ENCODE peak calls at places on chromosomes 16 and 17, in seven cellular contexts. E, B, V, N, Y, S and T are unnamed samples.

GRCh38 chr17:55722742-55723487 is at the start of gene TMEM100:
- DNase-seq in E (no peak), B (no peak), V (no peak), N (peak), Y (no peak), S (no peak), T (no peak)

GRCh38 chr17:13102477-13102876 is 84.7 kb upstream of the ELAC2 start:
- DNase-seq in E (no peak), B (no peak), V (no peak), N (no peak), Y (no peak), S (no peak), T (no peak)

GRCh38 chr17:69609495-69610315 is 195.2 kb downstream of the MAP2K6 start:
- DNase-seq in E (no peak), B (no peak), V (no peak), N (peak), Y (no peak), S (peak), T (no peak)

GRCh38 chr17:42104264-42104663 is 6.0 kb upstream of the ZNF385C start:
- DNase-seq in E (no peak), B (no peak), V (no peak), N (no peak), Y (no peak), S (no peak), T (no peak)

GRCh38 chr17:10161392-10161791 is 37.0 kb downstream of the GAS7 start:
- DNase-seq in E (no peak), B (no peak), V (no peak), N (no peak), Y (no peak), S (no peak), T (no peak)

GRCh38 chr16:14337303-14338191 is 266.4 kb downstream of the MRTFB start:
- DNase-seq in E (no peak), B (no peak), V (no peak), N (peak), Y (no peak), S (no peak), T (no peak)

GRCh38 chr17:40809721-40810421 is 10.1 kb upstream of the KRT28 start:
- DNase-seq in E (no peak), B (no peak), V (no peak), N (peak), Y (no peak), S (no peak), T (no peak)

GRCh38 chr16:52069866-52070265 is 477.1 kb downstream of the TOX3 start:
- DNase-seq in E (no peak), B (no peak), V (no peak), N (peak), Y (peak), S (peak), T (no peak)

GRCh38 chr17:79976451-79976850 is 59.2 kb downstream of the TBC1D16 start:
- DNase-seq in E (no peak), B (no peak), V (no peak), N (no peak), Y (no peak), S (no peak), T (no peak)

GRCh38 chr17:40179923-40180659 is 2.8 kb downstream of the RAPGEFL1 start:
- DNase-seq in E (no peak), B (no peak), V (no peak), N (peak), Y (no peak), S (no peak), T (no peak)

GRCh38 chr17:17505151-17505550 is 9.0 kb upstream of the RASD1 start:
- DNase-seq in E (no peak), B (no peak), V (no peak), N (no peak), Y (no peak), S (no peak), T (no peak)

GRCh38 chr16:86292942-86293341 is 217.4 kb upstream of the FOXF1 start:
- DNase-seq in E (no peak), B (no peak), V (no peak), N (no peak), Y (no peak), S (no peak), T (no peak)

GRCh38 chr16:67013238-67013822 is 15.6 kb upstream of the CBFB start:
- DNase-seq in E (no peak), B (no peak), V (no peak), N (no peak), Y (peak), S (no peak), T (no peak)

GRCh38 chr17:63675607-63676539 is 24.1 kb downstream of the LIMD2 start:
- DNase-seq in E (no peak), B (no peak), V (no peak), N (peak), Y (peak), S (no peak), T (no peak)

GRCh38 chr16:65120811-65121721 is 797 bp downstream of the CDH11 start:
- DNase-seq in E (no peak), B (no peak), V (no peak), N (peak), Y (no peak), S (peak), T (no peak)

GRCh38 chr16:20846030-20846429 is 39.7 kb downstream of the REXO5 start:
- DNase-seq in E (no peak), B (no peak), V (no peak), N (no peak), Y (no peak), S (no peak), T (no peak)

GRCh38 chr17:78144146-78144719 is 2.0 kb upstream of the C17orf99 start:
- DNase-seq in E (no peak), B (peak), V (no peak), N (peak), Y (peak), S (no peak), T (no peak)

GRCh38 chr17:61302911-61303310 is 96.7 kb upstream of the TBX2 start:
- DNase-seq in E (no peak), B (no peak), V (no peak), N (no peak), Y (no peak), S (no peak), T (no peak)

GRCh38 chr16:23595246-23595950 is 718 bp downstream of the NDUFAB1 start:
- DNase-seq in E (no peak), B (no peak), V (no peak), N (no peak), Y (no peak), S (no peak), T (no peak)

GRCh38 chr17:79874329-79874981 is 35.2 kb upstream of the CBX4 start:
- DNase-seq in E (no peak), B (no peak), V (no peak), N (peak), Y (peak), S (peak), T (no peak)

GRCh38 chr17:60851181-60851580 is 173.5 kb downstream of the BCAS3 start:
- DNase-seq in E (no peak), B (no peak), V (no peak), N (no peak), Y (no peak), S (no peak), T (no peak)

GRCh38 chr17:40535924-40536717 is 29.2 kb downstream of the CCR7 start:
- DNase-seq in E (no peak), B (peak), V (no peak), N (no peak), Y (no peak), S (no peak), T (no peak)

GRCh38 chr16:50502616-50503000 is 45.6 kb upstream of the NKD1 start:
- DNase-seq in E (no peak), B (no peak), V (no peak), N (no peak), Y (no peak), S (no peak), T (no peak)

GRCh38 chr16:64809876-64810629 is 311.8 kb downstream of the CDH11 start:
- DNase-seq in E (no peak), B (no peak), V (no peak), N (no peak), Y (no peak), S (no peak), T (no peak)

GRCh38 chr16:20822451-20823128 is 16.3 kb downstream of the REXO5 start:
- DNase-seq in E (no peak), B (no peak), V (no peak), N (no peak), Y (no peak), S (no peak), T (no peak)

GRCh38 chr16:70687671-70688265 is 1.9 kb upstream of the MTSS2 start:
- DNase-seq in E (no peak), B (no peak), V (no peak), N (no peak), Y (no peak), S (no peak), T (no peak)

GRCh38 chr17:17741346-17742023 is 60.2 kb downstream of the RAI1 start:
- DNase-seq in E (no peak), B (no peak), V (no peak), N (no peak), Y (no peak), S (peak), T (no peak)

GRCh38 chr17:4715071-4715749 is 4.8 kb downstream of the ARRB2 start:
- DNase-seq in E (peak), B (no peak), V (peak), N (no peak), Y (no peak), S (no peak), T (peak)

GRCh38 chr16:21101631-21102420 is 48.8 kb downstream of the DNAH3 start:
- DNase-seq in E (no peak), B (no peak), V (no peak), N (peak), Y (no peak), S (peak), T (no peak)

GRCh38 chr17:21513012-21513570 is 136.9 kb downstream of the KCNJ12 start:
- DNase-seq in E (peak), B (peak), V (peak), N (peak), Y (peak), S (peak), T (peak)

GRCh38 chr17:50358177-50358576 is 12.3 kb downstream of the XYLT2 start:
- DNase-seq in E (no peak), B (peak), V (no peak), N (no peak), Y (no peak), S (no peak), T (peak)

GRCh38 chr16:15510992-15511391 is 76.6 kb downstream of the BMERB1 start:
- DNase-seq in E (no peak), B (no peak), V (no peak), N (no peak), Y (no peak), S (no peak), T (no peak)